ENCODE peak calls at places on chromosome 13, in nine cellular contexts. P is neuronal stem cell; Q is NCI-H524 treated with DMSO at 0.1 percent for 48 hours; I is GM04504; N is heart right ventricle; F is activated T-cell treated with anti-CD3 and anti-CD28 coated beads for 24 hours; M is activated CD8-positive, alpha-beta memory T cell treated with anti-CD3 and anti-CD28 coated beads for 1 hour; T is transverse colon; H is psoas muscle. Y is an unnamed sample.

GRCh38 chr13:102940143-102940542 is 94.3 kb downstream of the ERCC5 start:
- DNase-seq in P (no peak), Q (no peak), I (no peak), N (no peak), F (no peak), M (no peak), T (no peak), H (no peak), Y (no peak)

GRCh38 chr13:41060723-41061074 is 610 bp upstream of the WBP4 start:
- DNase-seq in P (peak), Q (peak), I (no peak), N (peak), F (peak), M (peak), T (peak), H (peak), Y (peak)

GRCh38 chr13:99257291-99257690 is 888 bp downstream of the GPR18 start:
- DNase-seq in P (no peak), Q (no peak), I (no peak), N (no peak), F (no peak), M (no peak), T (no peak), H (no peak), Y (no peak)

GRCh38 chr13:73200432-73200831 is 141.6 kb downstream of the KLF5 start:
- DNase-seq in P (no peak), Q (no peak), I (no peak), N (no peak), F (no peak), M (no peak), T (no peak), H (no peak), Y (no peak)

GRCh38 chr13:32278456-32278855 is 36.7 kb downstream of the ZAR1L start:
- DNase-seq in P (no peak), Q (no peak), I (peak), N (no peak), F (no peak), M (no peak), T (no peak), H (no peak), Y (no peak)

GRCh38 chr13:52428295-52428694 is 22.1 kb downstream of the VPS36 start:
- DNase-seq in P (no peak), Q (peak), I (no peak), N (peak), F (no peak), M (no peak), T (no peak), H (no peak), Y (no peak)

GRCh38 chr13:62512194-62513141 is 1096.8 kb upstream of the PCDH20 start:
- DNase-seq in P (peak), Q (peak), I (no peak), N (no peak), F (no peak), M (no peak), T (peak), H (no peak), Y (no peak)

GRCh38 chr13:65217459-65217858 is 2012.7 kb downstream of the PCDH9 start:
- DNase-seq in P (no peak), Q (no peak), I (no peak), N (no peak), F (no peak), M (no peak), T (no peak), H (no peak), Y (no peak)

GRCh38 chr13:110493161-110493593 is 68.3 kb downstream of the RAB20 start:
- DNase-seq in P (no peak), Q (no peak), I (no peak), N (no peak), F (no peak), M (no peak), T (no peak), H (no peak), Y (no peak)

GRCh38 chr13:55440465-55441085 is 1700.1 kb upstream of the PRR20A start:
- DNase-seq in P (no peak), Q (no peak), I (no peak), N (no peak), F (no peak), M (no peak), T (no peak), H (no peak), Y (no peak)